ENCODE peak calls at places on chromosome 4, in eight cellular contexts. W, B, X, G, Q, O, Z and P are unnamed samples.

GRCh38 chr4:33272722-33273121 is 2552.6 kb downstream of the PCDH7 start:
- DNase-seq in W (no peak), Z (no peak), G (no peak), B (no peak), Q (no peak), O (no peak), X (no peak), P (no peak)

GRCh38 chr4:823761-824460 is 2.0 kb downstream of the CPLX1 start:
- DNase-seq in G (no peak), X (no peak), W (no peak), Q (no peak), B (no peak), Z (no peak), O (no peak), P (peak; percentile 83)

GRCh38 chr4:153788419-153789276 is at the start of gene SFRP2:
- DNase-seq in W (no peak), B (no peak), G (peak; percentile 52), X (no peak), Q (no peak), Z (no peak), O (peak; percentile 56), P (peak; percentile 69)

GRCh38 chr4:13892739-13893105 is 265.2 kb upstream of the BOD1L1 start:
- DNase-seq in B (no peak), G (peak; percentile 78), Z (peak; percentile 70), Q (peak; percentile 74), X (peak; percentile 26), W (peak; percentile 16), O (no peak), P (no peak)

GRCh38 chr4:13920901-13921300 is 293.4 kb upstream of the BOD1L1 start:
- DNase-seq in B (no peak), Z (peak; percentile 93), W (peak; percentile 78), Q (peak; percentile 100), O (peak; percentile 54), X (peak; percentile 97), G (peak; percentile 99), P (no peak)

GRCh38 chr4:158750379-158750778 is 18.4 kb upstream of the FNIP2 start:
- DNase-seq in W (no peak), Q (peak; percentile 95), X (peak; percentile 10), Z (no peak), O (no peak), B (no peak), G (peak; percentile 85), P (peak; percentile 97)

GRCh38 chr4:98657531-98658286 is 702 bp downstream of the TSPAN5 start:
- DNase-seq in Z (peak; percentile 48), W (peak; percentile 41), X (peak; percentile 66), O (no peak), B (no peak), G (peak; percentile 80), Q (peak; percentile 76), P (peak; percentile 95)

GRCh38 chr4:87005690-87006461 is 71.1 kb downstream of the AFF1 start:
- DNase-seq in W (no peak), Z (no peak), O (no peak), B (peak; percentile 51), Q (no peak), X (peak; percentile 25), G (peak; percentile 54), P (no peak)

GRCh38 chr4:121370729-121371325 is 10.0 kb downstream of the QRFPR start:
- DNase-seq in O (no peak), X (peak; percentile 59), B (no peak), W (peak; percentile 33), G (peak; percentile 61), Q (peak; percentile 14), Z (peak; percentile 23), P (no peak)

GRCh38 chr4:72505314-72505744 is 63.7 kb downstream of the ADAMTS3 start:
- DNase-seq in B (no peak), Q (peak; percentile 56), X (peak; percentile 73), O (no peak), Z (peak; percentile 23), W (peak; percentile 2), G (peak; percentile 70), P (peak; percentile 34)

GRCh38 chr4:26583538-26583864 is 383 bp upstream of the TBC1D19 start:
- DNase-seq in Q (peak; percentile 81), W (no peak), X (peak; percentile 57), Z (no peak), O (no peak), B (no peak), G (no peak), P (peak; percentile 30)

GRCh38 chr4:13966241-13967195 is 339.0 kb upstream of the BOD1L1 start:
- DNase-seq in G (peak; percentile 87), W (no peak), X (peak; percentile 72), O (no peak), Z (no peak), Q (peak; percentile 88), B (no peak), P (no peak)

GRCh38 chr4:94827481-94828110 is 69.8 kb downstream of the BMPR1B start:
- DNase-seq in O (no peak), W (peak; percentile 4), Z (peak; percentile 74), X (peak; percentile 84), B (no peak), Q (peak; percentile 86), G (peak; percentile 90), P (peak; percentile 79)
- H3K4me2 ChIP-seq in O (no peak overlapping the region), W (peak overlapping the region; percentile 38), Z (peak overlapping the region; percentile 77), X (peak overlapping the region; percentile 79), B (no peak overlapping the region), Q (peak overlapping the region; percentile 70), G (peak overlapping the region; percentile 86), P (peak overlapping the region; percentile 63)

GRCh38 chr4:100566396-100566795 is 48.6 kb upstream of the EMCN start:
- DNase-seq in W (no peak), B (no peak), G (no peak), Z (no peak), O (no peak), Q (no peak), X (no peak), P (no peak)
- H3K4me2 ChIP-seq in W (no peak overlapping the region), B (no peak overlapping the region), G (no peak overlapping the region), Z (no peak overlapping the region), O (no peak overlapping the region), Q (no peak overlapping the region), X (no peak overlapping the region), P (no peak overlapping the region)

DNA sequence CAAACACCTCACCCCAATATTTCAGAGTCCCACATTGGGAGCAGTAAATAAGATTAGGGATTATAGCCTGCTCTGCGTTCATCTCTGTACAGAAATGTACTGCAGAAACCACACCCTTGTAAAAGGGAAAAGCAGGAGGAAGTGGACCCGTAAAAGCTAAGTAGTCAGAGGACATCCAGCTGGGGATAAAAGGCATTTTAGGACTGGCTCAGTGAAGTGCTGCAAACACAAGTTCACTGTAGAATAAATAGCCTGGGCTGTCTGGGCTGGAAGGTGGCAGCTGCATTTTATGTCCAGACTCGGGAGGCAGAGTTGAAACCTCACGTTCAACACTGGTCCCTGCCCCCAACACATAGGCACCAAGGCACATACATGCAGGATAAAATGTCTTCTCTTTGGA is 178.7 kb upstream of the FAT1 start:
- DNase-seq in G (no peak), X (peak; percentile 18), O (no peak), Q (no peak), B (no peak), W (no peak), Z (no peak), P (peak; percentile 66)
- H3K4me2 ChIP-seq in G (no peak overlapping the region), X (peak overlapping the region; percentile 43), O (no peak overlapping the region), Q (no peak overlapping the region), B (no peak overlapping the region), W (no peak overlapping the region), Z (peak overlapping the region; percentile 48), P (no peak overlapping the region)

DNA sequence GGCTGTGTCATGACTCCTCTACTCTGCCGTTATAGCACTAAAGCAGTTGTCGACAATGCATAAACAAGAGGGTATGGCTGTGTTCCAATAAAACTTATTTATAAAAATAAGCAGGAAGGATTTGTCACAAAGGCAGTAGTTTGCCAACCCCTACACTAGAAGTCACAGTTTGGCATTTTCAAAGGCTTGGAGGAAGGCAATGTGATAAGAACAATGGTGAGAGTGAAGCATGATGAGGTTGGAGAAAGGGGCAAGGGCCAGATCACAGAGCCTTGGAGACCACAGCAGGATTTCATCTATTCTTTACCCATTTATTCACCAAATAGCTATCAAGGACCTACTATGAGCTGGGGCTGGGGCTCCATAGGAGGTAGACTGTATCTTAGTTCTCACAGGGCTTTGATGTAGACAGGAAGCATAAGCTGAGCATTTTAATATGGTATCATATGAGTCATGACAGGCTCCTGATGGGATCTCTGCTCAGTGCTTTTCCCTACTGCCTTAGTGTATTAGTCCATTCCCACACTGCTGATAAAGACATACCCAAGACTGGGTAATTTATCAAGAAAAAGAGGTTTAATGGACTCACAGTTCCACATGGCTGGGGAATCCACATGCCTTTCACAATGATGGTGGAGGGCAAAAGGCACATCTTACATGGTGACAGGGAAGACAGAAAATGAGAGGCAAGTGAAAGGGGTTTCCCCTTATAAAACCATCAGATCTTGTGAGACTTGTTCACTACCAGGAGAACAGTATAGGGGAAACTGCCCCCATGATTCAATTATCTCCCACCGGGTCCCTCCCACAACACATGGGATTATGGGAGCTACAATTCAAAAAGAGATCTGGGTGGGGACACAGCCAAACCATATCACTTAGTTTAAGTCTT is 58.9 kb downstream of the PPM1K start:
- DNase-seq in B (no peak), Z (no peak), Q (peak; percentile 25), X (no peak), O (no peak), G (no peak), W (no peak), P (peak; percentile 22)
- H3K4me2 ChIP-seq in B (no peak overlapping the region), Z (no peak overlapping the region), Q (no peak overlapping the region), X (no peak overlapping the region), O (no peak overlapping the region), G (no peak overlapping the region), W (no peak overlapping the region), P (no peak overlapping the region)

DNA sequence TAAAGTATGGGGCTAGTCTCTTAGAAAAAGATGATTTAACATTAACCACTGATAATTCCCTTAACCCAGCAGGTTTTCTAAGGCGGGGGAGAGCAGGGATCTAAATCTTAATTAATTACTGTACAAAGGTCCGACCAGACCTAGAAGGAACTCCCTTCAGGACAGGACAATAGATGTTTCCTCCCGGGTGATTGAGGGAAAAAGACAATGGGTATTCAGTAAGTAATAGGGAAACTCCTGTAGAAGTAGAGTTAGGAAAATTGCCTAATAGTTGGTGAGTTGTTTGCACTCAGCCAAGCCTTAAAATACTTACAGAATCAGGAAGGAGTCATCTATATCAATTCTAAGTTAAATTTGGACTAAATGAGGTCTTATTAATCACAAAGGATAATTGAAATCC is 5.8 kb upstream of the SRD5A3 start:
- DNase-seq in Z (no peak), G (no peak), B (no peak), W (no peak), O (no peak), X (no peak), Q (no peak), P (no peak)
- H3K4me2 ChIP-seq in Z (no peak overlapping the region), G (no peak overlapping the region), B (no peak overlapping the region), W (no peak overlapping the region), O (no peak overlapping the region), X (no peak overlapping the region), Q (no peak overlapping the region), P (no peak overlapping the region)

GRCh38 chr4:2413821-2414610 is 4.4 kb downstream of the ZFYVE28 start:
- DNase-seq in O (no peak), B (no peak), Q (no peak), W (no peak), G (peak; percentile 22), X (peak; percentile 24), Z (no peak), P (peak; percentile 76)
- H3K4me2 ChIP-seq in O (peak overlapping the region; percentile 94), B (peak overlapping the region; percentile 71), Q (peak overlapping the region; percentile 64), W (peak overlapping the region; percentile 78), G (peak overlapping the region; percentile 85), X (peak overlapping the region; percentile 89), Z (peak overlapping the region; percentile 90), P (peak overlapping the region; percentile 86)

GRCh38 chr4:3034231-3034630 is 40.1 kb downstream of the HTT-AS start:
- DNase-seq in O (no peak), X (no peak), W (no peak), B (no peak), Q (no peak), Z (no peak), G (no peak), P (peak; percentile 15)
- H3K4me2 ChIP-seq in O (no peak overlapping the region), X (no peak overlapping the region), W (no peak overlapping the region), B (no peak overlapping the region), Q (no peak overlapping the region), Z (no peak overlapping the region), G (no peak overlapping the region), P (no peak overlapping the region)

GRCh38 chr4:107721436-107722090 is 1.5 kb upstream of the PAPSS1 start:
- DNase-seq in Z (no peak), O (peak; percentile 15), X (no peak), B (no peak), G (no peak), Q (no peak), W (no peak), P (no peak)
- H3K4me2 ChIP-seq in Z (peak overlapping the region; percentile 80), O (peak overlapping the region; percentile 77), X (no peak overlapping the region), B (peak overlapping the region; percentile 56), G (peak overlapping the region; percentile 81), Q (peak overlapping the region; percentile 49), W (peak overlapping the region; percentile 80), P (peak overlapping the region; percentile 91)